ENCODE peak calls at places on chromosomes 13 and 19, in five cellular contexts. D, Q, J, B and Z are unnamed samples.

GRCh38 chr13:52070929-52071523 is 46.5 kb downstream of the UTP14C start:
- DNase-seq in J (peak; percentile 6), Q (no peak), D (no peak), B (no peak), Z (no peak)

GRCh38 chr19:30228726-30229523 is 143.3 kb upstream of the ZNF536 start:
- DNase-seq in Q (no peak), J (no peak), B (no peak), D (no peak), Z (no peak)

GRCh38 chr19:49896863-49897621 is at the start of gene IL4I1:
- DNase-seq in D (peak; percentile 23), Q (peak; percentile 73), J (peak; percentile 51), B (no peak), Z (peak; percentile 51)

GRCh38 chr19:10439588-10439987 is 19.2 kb downstream of the PDE4A start:
- DNase-seq in Q (no peak), D (no peak), J (no peak), B (no peak), Z (no peak)

GRCh38 chr13:114313061-114313860 is 1.0 kb upstream of the CHAMP1 start:
- DNase-seq in D (no peak), Q (no peak), B (no peak), J (peak; percentile 23), Z (peak; percentile 23)

GRCh38 chr13:98650376-98651107 is 73.6 kb upstream of the STK24 start:
- DNase-seq in B (no peak), J (peak; percentile 93), Q (no peak), D (no peak), Z (peak; percentile 96)

GRCh38 chr19:48367855-48368254 is 3.7 kb downstream of the SYNGR4 start:
- DNase-seq in D (no peak), Q (no peak), J (peak; percentile 35), B (no peak), Z (no peak)

GRCh38 chr13:46109451-46109850 is 4.6 kb upstream of the CPB2 start:
- DNase-seq in Q (no peak), J (no peak), D (no peak), B (no peak), Z (no peak)

GRCh38 chr19:10544242-10544752 is 593 bp downstream of the ATG4D start:
- DNase-seq in B (peak; percentile 28), D (no peak), J (peak; percentile 89), Q (peak; percentile 73), Z (peak; percentile 85)

GRCh38 chr13:105721056-105721455 is 814.4 kb downstream of the EFNB2 start:
- DNase-seq in J (no peak), D (no peak), B (no peak), Q (no peak), Z (no peak)

GRCh38 chr13:38180100-38180499 is 169.6 kb upstream of the UFM1 start:
- DNase-seq in D (no peak), B (no peak), Q (no peak), J (no peak), Z (no peak)

GRCh38 chr19:41307090-41307875 is 2.7 kb upstream of the CCDC97 start:
- DNase-seq in Q (no peak), B (no peak), D (no peak), J (no peak), Z (no peak)

GRCh38 chr13:30847697-30848307 is 58.3 kb upstream of the MEDAG start:
- DNase-seq in Q (no peak), J (peak; percentile 21), B (peak; percentile 38), D (no peak), Z (no peak)

GRCh38 chr13:76944457-76944856 is 3.9 kb upstream of the ACOD1 start:
- DNase-seq in D (no peak), J (no peak), Q (no peak), B (no peak), Z (no peak)